ENCODE peak calls at places on chromosomes 6 and 20, in nine cellular contexts. J, O, V, U, N, B, Z, K and E are unnamed samples.

GRCh38 chr6:154350293-154350692 is 6.3 kb downstream of the IPCEF1 start:
- DNase-seq in J (peak), O (no peak), V (no peak), U (no peak), N (no peak), B (no peak), Z (no peak), K (no peak), E (peak)

GRCh38 chr6:77653817-77654216 is 978 bp downstream of the MEI4 start:
- DNase-seq in J (no peak), O (no peak), V (no peak), U (no peak), N (no peak), B (no peak), Z (no peak), K (no peak), E (no peak)

GRCh38 chr6:46010771-46011170 is 4.9 kb downstream of the CLIC5 start:
- DNase-seq in J (no peak), O (no peak), V (no peak), U (no peak), N (no peak), B (peak), Z (no peak), K (no peak), E (no peak)

GRCh38 chr20:40678286-40678835 is 10.7 kb downstream of the MAFB start:
- DNase-seq in J (no peak), O (no peak), V (no peak), U (no peak), N (no peak), B (no peak), Z (no peak), K (no peak), E (no peak)

GRCh38 chr6:20706293-20707165 is 172.3 kb downstream of the CDKAL1 start:
- DNase-seq in J (no peak), O (no peak), V (no peak), U (no peak), N (peak), B (peak), Z (no peak), K (no peak), E (peak)

GRCh38 chr6:14066782-14067406 is 50.7 kb upstream of the CD83 start:
- DNase-seq in J (peak), O (no peak), V (peak), U (peak), N (peak), B (peak), Z (peak), K (no peak), E (peak)

GRCh38 chr6:33297956-33298772 is 578 bp downstream of the RGL2 start:
- DNase-seq in J (peak), O (peak), V (peak), U (peak), N (peak), B (peak), Z (peak), K (peak), E (peak)

GRCh38 chr6:112305795-112306194 is 41.3 kb upstream of the RFPL4B start:
- DNase-seq in J (no peak), O (no peak), V (no peak), U (no peak), N (no peak), B (no peak), Z (no peak), K (no peak), E (no peak)

GRCh38 chr20:33689973-33690372 is 3.8 kb upstream of the E2F1 start:
- DNase-seq in J (no peak), O (no peak), V (no peak), U (no peak), N (no peak), B (no peak), Z (peak), K (no peak), E (peak)

GRCh38 chr6:36115412-36115811 is 14.9 kb upstream of the MAPK13 start:
- DNase-seq in J (no peak), O (no peak), V (no peak), U (no peak), N (no peak), B (no peak), Z (no peak), K (no peak), E (no peak)

GRCh38 chr20:59920944-59921343 is 12.5 kb downstream of the SYCP2 start:
- DNase-seq in J (no peak), O (no peak), V (no peak), U (no peak), N (no peak), B (no peak), Z (no peak), K (no peak), E (peak)

GRCh38 chr6:14040042-14040441 is 77.5 kb upstream of the CD83 start:
- DNase-seq in J (no peak), O (no peak), V (no peak), U (no peak), N (peak), B (no peak), Z (no peak), K (no peak), E (no peak)

GRCh38 chr6:169452117-169452868 is 198.6 kb upstream of the THBS2 start:
- DNase-seq in J (peak), O (peak), V (no peak), U (no peak), N (no peak), B (peak), Z (no peak), K (peak), E (peak)

GRCh38 chr6:22112490-22112889 is 184.3 kb downstream of the PRL start:
- DNase-seq in J (no peak), O (no peak), V (no peak), U (no peak), N (no peak), B (no peak), Z (no peak), K (no peak), E (no peak)

GRCh38 chr20:36860811-36861624 is 14.9 kb upstream of the TLDC2 start:
- DNase-seq in J (no peak), O (no peak), V (no peak), U (no peak), N (no peak), B (no peak), Z (no peak), K (no peak), E (no peak)

GRCh38 chr6:35089935-35090505 is 51.1 kb downstream of the TCP11 start:
- DNase-seq in J (peak), O (peak), V (no peak), U (no peak), N (no peak), B (peak), Z (no peak), K (no peak), E (peak)

GRCh38 chr6:152273638-152274037 is 363.5 kb downstream of the SYNE1 start:
- DNase-seq in J (peak), O (peak), V (no peak), U (no peak), N (no peak), B (no peak), Z (no peak), K (no peak), E (peak)